ENCODE peak calls at places on chromosomes 1 and 21, in five cellular contexts. One of them, this sample, is unnamed.

GRCh38 chr1:198934901-198935301 is 296.1 kb downstream of the PTPRC start:
- DNase-seq in HCT116: no peak
- DNase-seq in fibroblast of lung: no peak
- DNase-seq in A549: peak
- DNase-seq in IMR-90: peak
- DNase-seq in this sample: no peak

GRCh38 chr1:242523968-242524570 is 428 bp downstream of the PLD5 start:
- DNase-seq in HCT116: no peak
- DNase-seq in fibroblast of lung: peak
- DNase-seq in A549: peak
- DNase-seq in IMR-90: no peak
- DNase-seq in this sample: peak

GRCh38 chr1:114756949-114757454 is 782 bp downstream of the CSDE1 start:
- DNase-seq in HCT116: no peak
- DNase-seq in fibroblast of lung: peak
- DNase-seq in A549: peak
- DNase-seq in IMR-90: peak
- DNase-seq in this sample: peak

GRCh38 chr1:154999651-155000474 is 2.7 kb upstream of the ZBTB7B start:
- DNase-seq in HCT116: no peak
- DNase-seq in fibroblast of lung: no peak
- DNase-seq in A549: peak
- DNase-seq in IMR-90: no peak
- DNase-seq in this sample: peak

GRCh38 chr21:44790401-44790800 is 11.2 kb downstream of the UBE2G2 start:
- DNase-seq in HCT116: no peak
- DNase-seq in fibroblast of lung: no peak
- DNase-seq in A549: no peak
- DNase-seq in IMR-90: no peak
- DNase-seq in this sample: no peak

GRCh38 chr1:15526021-15526489 is 593 bp upstream of the DNAJC16 start:
- DNase-seq in HCT116: no peak
- DNase-seq in fibroblast of lung: no peak
- DNase-seq in A549: no peak
- DNase-seq in IMR-90: no peak
- DNase-seq in this sample: peak

GRCh38 chr1:2928733-2929325 is 92.4 kb upstream of the ACTRT2 start:
- DNase-seq in HCT116: no peak
- DNase-seq in fibroblast of lung: no peak
- DNase-seq in A549: no peak
- DNase-seq in IMR-90: no peak
- DNase-seq in this sample: no peak

GRCh38 chr1:98662354-98662665 is 789 bp downstream of the SNX7 start:
- DNase-seq in HCT116: no peak
- DNase-seq in fibroblast of lung: peak
- DNase-seq in A549: no peak
- DNase-seq in IMR-90: peak
- DNase-seq in this sample: no peak

GRCh38 chr1:216221260-216221700 is 202.0 kb downstream of the USH2A start:
- DNase-seq in HCT116: peak
- DNase-seq in fibroblast of lung: peak
- DNase-seq in A549: peak
- DNase-seq in IMR-90: peak
- DNase-seq in this sample: peak

GRCh38 chr1:204084247-204084772 is 11.4 kb downstream of the SOX13 start:
- DNase-seq in HCT116: no peak
- DNase-seq in fibroblast of lung: no peak
- DNase-seq in A549: no peak
- DNase-seq in IMR-90: no peak
- DNase-seq in this sample: peak

GRCh38 chr1:240031009-240031408 is 60.7 kb upstream of the FMN2 start:
- DNase-seq in HCT116: no peak
- DNase-seq in fibroblast of lung: peak
- DNase-seq in A549: peak
- DNase-seq in IMR-90: peak
- DNase-seq in this sample: no peak

GRCh38 chr1:5448486-5448885 is 543.7 kb downstream of the NPHP4 start:
- DNase-seq in HCT116: peak
- DNase-seq in fibroblast of lung: no peak
- DNase-seq in A549: no peak
- DNase-seq in IMR-90: no peak
- DNase-seq in this sample: no peak

GRCh38 chr1:89935235-89935634 is 59.7 kb upstream of the ZNF326 start:
- DNase-seq in HCT116: no peak
- DNase-seq in fibroblast of lung: no peak
- DNase-seq in A549: no peak
- DNase-seq in IMR-90: no peak
- DNase-seq in this sample: no peak

GRCh38 chr1:212158912-212159796 is 123.6 kb downstream of the DTL start:
- DNase-seq in HCT116: no peak
- DNase-seq in fibroblast of lung: no peak
- DNase-seq in A549: no peak
- DNase-seq in IMR-90: no peak
- DNase-seq in this sample: no peak

GRCh38 chr1:223319913-223320600 is 43.9 kb downstream of the SUSD4 start:
- DNase-seq in HCT116: no peak
- DNase-seq in fibroblast of lung: no peak
- DNase-seq in A549: no peak
- DNase-seq in IMR-90: no peak
- DNase-seq in this sample: no peak

GRCh38 chr1:223684488-223684792 is 18.9 kb upstream of the CAPN8 start:
- DNase-seq in HCT116: no peak
- DNase-seq in fibroblast of lung: no peak
- DNase-seq in A549: no peak
- DNase-seq in IMR-90: no peak
- DNase-seq in this sample: no peak

GRCh38 chr1:8989821-8990220 is 36.4 kb downstream of the SLC2A7 start:
- DNase-seq in HCT116: no peak
- DNase-seq in fibroblast of lung: no peak
- DNase-seq in A549: no peak
- DNase-seq in IMR-90: no peak
- DNase-seq in this sample: no peak

GRCh38 chr1:207807395-207808321 is 55.8 kb downstream of the CD46 start:
- DNase-seq in HCT116: no peak
- DNase-seq in fibroblast of lung: no peak
- DNase-seq in A549: no peak
- DNase-seq in IMR-90: no peak
- DNase-seq in this sample: no peak

GRCh38 chr1:2358651-2359640 is 32.4 kb downstream of the MORN1 start:
- DNase-seq in HCT116: no peak
- DNase-seq in fibroblast of lung: no peak
- DNase-seq in A549: no peak
- DNase-seq in IMR-90: no peak
- DNase-seq in this sample: no peak

GRCh38 chr1:94922756-94923465 is 4.0 kb downstream of the CNN3 start:
- DNase-seq in HCT116: no peak
- DNase-seq in fibroblast of lung: peak
- DNase-seq in A549: no peak
- DNase-seq in IMR-90: peak
- DNase-seq in this sample: no peak

GRCh38 chr21:33682992-33683627 is 40.8 kb downstream of the ITSN1 start:
- DNase-seq in HCT116: peak
- DNase-seq in fibroblast of lung: peak
- DNase-seq in A549: peak
- DNase-seq in IMR-90: peak
- DNase-seq in this sample: peak

GRCh38 chr1:197572169-197572568 is 203.1 kb downstream of the DENND1B start:
- DNase-seq in HCT116: no peak
- DNase-seq in fibroblast of lung: no peak
- DNase-seq in A549: no peak
- DNase-seq in IMR-90: no peak
- DNase-seq in this sample: no peak

GRCh38 chr1:181152892-181153633 is 64.6 kb downstream of the IER5 start:
- DNase-seq in HCT116: no peak
- DNase-seq in fibroblast of lung: peak
- DNase-seq in A549: no peak
- DNase-seq in IMR-90: peak
- DNase-seq in this sample: peak

GRCh38 chr1:204723131-204723787 is 37.7 kb upstream of the LRRN2 start:
- DNase-seq in HCT116: no peak
- DNase-seq in fibroblast of lung: no peak
- DNase-seq in A549: no peak
- DNase-seq in IMR-90: no peak
- DNase-seq in this sample: no peak

GRCh38 chr1:198908995-198909394 is 270.2 kb downstream of the PTPRC start:
- DNase-seq in HCT116: no peak
- DNase-seq in fibroblast of lung: no peak
- DNase-seq in A549: no peak
- DNase-seq in IMR-90: no peak
- DNase-seq in this sample: no peak

GRCh38 chr1:232568906-232569305 is 61.0 kb downstream of the SIPA1L2 start:
- DNase-seq in HCT116: no peak
- DNase-seq in fibroblast of lung: peak
- DNase-seq in A549: no peak
- DNase-seq in IMR-90: no peak
- DNase-seq in this sample: no peak

GRCh38 chr1:208772891-208773290 is 528.7 kb upstream of the PLXNA2 start:
- DNase-seq in HCT116: no peak
- DNase-seq in fibroblast of lung: no peak
- DNase-seq in A549: no peak
- DNase-seq in IMR-90: no peak
- DNase-seq in this sample: no peak

GRCh38 chr1:84724128-84724860 is 34.0 kb upstream of the SSX2IP start:
- DNase-seq in HCT116: peak
- DNase-seq in fibroblast of lung: no peak
- DNase-seq in A549: peak
- DNase-seq in IMR-90: no peak
- DNase-seq in this sample: no peak

GRCh38 chr1:39292401-39292800 is 87.9 kb downstream of the MACF1 start:
- DNase-seq in HCT116: no peak
- DNase-seq in fibroblast of lung: no peak
- DNase-seq in A549: no peak
- DNase-seq in IMR-90: no peak
- DNase-seq in this sample: no peak

DNA sequence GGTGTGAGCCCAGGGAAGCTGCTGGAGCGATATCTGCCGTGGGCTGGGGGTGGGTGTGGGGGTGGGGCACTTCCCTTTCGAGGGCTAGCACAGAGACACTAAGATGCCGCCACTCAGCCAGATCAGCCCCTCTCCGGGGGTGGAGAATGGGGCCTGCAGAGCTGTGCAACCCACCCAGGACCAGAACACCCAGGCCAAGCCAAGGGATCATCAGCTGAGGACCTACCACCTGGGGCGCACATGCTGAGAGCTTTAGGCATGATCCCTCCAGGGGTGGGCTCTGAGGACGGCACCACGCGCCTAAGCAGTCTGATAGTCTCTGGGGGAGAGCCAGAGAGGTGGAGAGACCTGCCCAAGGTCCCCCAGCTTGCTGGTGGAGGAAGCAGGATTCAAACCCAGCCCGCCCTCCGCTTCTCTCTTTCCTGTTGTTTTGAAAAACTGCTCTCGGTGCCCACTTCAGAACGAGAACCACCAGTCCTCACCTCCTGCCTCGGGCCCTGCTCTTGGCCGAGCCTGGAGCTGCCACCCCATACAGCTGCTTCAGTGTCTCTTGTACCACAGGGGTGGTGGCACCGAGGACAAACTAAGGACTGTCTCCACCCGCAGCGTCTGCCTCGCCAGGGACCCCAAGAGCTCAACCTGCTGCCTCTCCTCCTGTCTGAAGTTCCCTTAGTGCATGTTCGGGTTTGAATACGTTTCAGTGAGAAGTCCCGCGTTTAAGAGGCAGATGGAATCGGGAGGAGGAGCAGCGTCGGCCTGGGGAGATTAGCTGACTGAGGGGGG is 39.7 kb upstream of the RUNX3 start:
- DNase-seq in HCT116: no peak
- DNase-seq in fibroblast of lung: no peak
- DNase-seq in A549: no peak
- DNase-seq in IMR-90: no peak
- DNase-seq in this sample: no peak
- TF ChIP-seq CTCF in HCT116: no peak
- TF ChIP-seq CTCF in fibroblast of lung: no peak
- TF ChIP-seq CTCF in A549: no peak
- TF ChIP-seq CTCF in IMR-90: no peak
- TF ChIP-seq CTCF in this sample: no peak

DNA sequence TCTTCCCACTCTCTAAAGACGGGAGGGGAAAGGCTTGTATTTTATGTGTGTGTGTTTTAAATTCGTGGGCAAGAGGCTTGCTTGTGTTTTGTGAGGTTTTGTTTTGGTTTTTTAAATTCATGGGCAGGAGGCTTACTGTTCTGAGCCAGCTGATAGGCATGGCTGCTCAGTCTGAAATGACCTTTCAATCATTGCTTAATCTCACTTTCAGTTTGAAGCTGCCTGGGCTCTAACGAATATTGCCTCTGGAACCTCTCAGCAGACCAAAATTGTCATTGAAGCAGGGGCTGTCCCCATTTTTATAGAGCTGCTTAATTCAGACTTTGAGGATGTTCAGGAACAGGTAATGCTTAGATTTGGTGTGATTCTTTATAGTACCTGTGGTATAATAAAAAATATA is 20.3 kb upstream of the TXLNA start:
- DNase-seq in HCT116: no peak
- DNase-seq in fibroblast of lung: no peak
- DNase-seq in A549: no peak
- DNase-seq in IMR-90: no peak
- DNase-seq in this sample: no peak
- H3K4me2 ChIP-seq in HCT116: no peak
- H3K4me2 ChIP-seq in fibroblast of lung: no peak
- H3K4me2 ChIP-seq in A549: no peak
- H3K4me2 ChIP-seq in IMR-90: no peak
- H3K4me2 ChIP-seq in this sample: no peak

GRCh38 chr1:27499142-27499541 is 9.2 kb upstream of the WASF2 start:
- DNase-seq in HCT116: no peak
- DNase-seq in fibroblast of lung: no peak
- DNase-seq in A549: no peak
- DNase-seq in IMR-90: no peak
- DNase-seq in this sample: no peak

GRCh38 chr1:27491748-27492700 is 2.1 kb upstream of the WASF2 start:
- DNase-seq in HCT116: no peak
- DNase-seq in fibroblast of lung: peak
- DNase-seq in A549: peak
- DNase-seq in IMR-90: no peak
- DNase-seq in this sample: no peak

DNA sequence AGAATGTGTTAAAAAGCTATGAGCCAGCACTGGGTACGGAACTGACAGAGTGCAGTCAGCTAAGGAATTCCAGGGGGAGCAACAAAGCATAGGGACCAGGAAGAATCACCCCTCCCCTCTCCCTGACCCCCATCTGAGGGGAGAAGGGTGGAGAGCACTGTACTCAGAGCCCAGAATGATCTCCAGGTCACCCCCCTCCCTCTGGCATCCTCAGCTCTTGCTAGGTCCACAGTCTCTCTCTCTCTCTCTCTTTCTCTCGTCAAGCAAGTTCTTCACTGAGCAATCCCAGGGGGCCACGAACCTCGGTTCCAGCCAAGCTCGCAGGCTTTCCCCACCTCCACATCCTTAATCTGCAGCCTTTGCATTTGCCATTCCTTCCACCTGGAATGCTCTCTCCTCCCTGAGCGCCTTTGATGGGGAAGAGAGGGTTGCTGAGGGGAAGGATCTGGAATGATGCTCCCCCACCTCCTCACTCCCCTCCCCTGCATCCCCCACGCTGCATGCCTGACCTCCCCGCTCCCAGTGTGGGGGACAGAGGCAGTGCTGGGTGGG is 6.7 kb upstream of the WASF2 start:
- DNase-seq in HCT116: no peak
- DNase-seq in fibroblast of lung: no peak
- DNase-seq in A549: no peak
- DNase-seq in IMR-90: peak
- DNase-seq in this sample: peak
- TF ChIP-seq CTCF in HCT116: peak
- TF ChIP-seq CTCF in fibroblast of lung: peak
- TF ChIP-seq CTCF in A549: no peak
- TF ChIP-seq CTCF in IMR-90: peak
- TF ChIP-seq CTCF in this sample: peak

GRCh38 chr1:61202854-61203603 is 120.7 kb downstream of the NFIA start:
- DNase-seq in HCT116: no peak
- DNase-seq in fibroblast of lung: peak
- DNase-seq in A549: no peak
- DNase-seq in IMR-90: peak
- DNase-seq in this sample: no peak
- H3K4me2 ChIP-seq in HCT116: no peak
- H3K4me2 ChIP-seq in fibroblast of lung: peak
- H3K4me2 ChIP-seq in A549: no peak
- H3K4me2 ChIP-seq in IMR-90: peak
- H3K4me2 ChIP-seq in this sample: peak